ENCODE peak calls at places on chromosome 17, in eight cellular contexts. L, G, X, S, K, W, Y and O are unnamed samples.

GRCh38 chr17:61128671-61129115 is 270.9 kb upstream of the TBX2 start:
- DNase-seq in L (peak), G (no peak), X (no peak), S (no peak), K (no peak), W (no peak), Y (no peak), O (peak)

GRCh38 chr17:28737770-28738679 is 5.8 kb upstream of the TRAF4 start:
- DNase-seq in L (no peak), G (no peak), X (no peak), S (no peak), K (no peak), W (no peak), Y (no peak), O (peak)

GRCh38 chr17:14197582-14197981 is 39.1 kb downstream of the CDRT15 start:
- DNase-seq in L (no peak), G (peak), X (no peak), S (no peak), K (no peak), W (no peak), Y (no peak), O (no peak)

GRCh38 chr17:60269417-60269816 is 119.6 kb downstream of the CA4 start:
- DNase-seq in L (no peak), G (no peak), X (no peak), S (no peak), K (no peak), W (no peak), Y (no peak), O (no peak)

GRCh38 chr17:27807567-27808470 is 7.5 kb upstream of the NOS2 start:
- DNase-seq in L (no peak), G (peak), X (no peak), S (peak), K (peak), W (peak), Y (peak), O (peak)

GRCh38 chr17:40024901-40025300 is 9.7 kb downstream of the CSF3 start:
- DNase-seq in L (peak), G (no peak), X (no peak), S (no peak), K (no peak), W (no peak), Y (no peak), O (no peak)

GRCh38 chr17:6755281-6755680 is 565 bp upstream of the XAF1 start:
- DNase-seq in L (peak), G (no peak), X (no peak), S (no peak), K (no peak), W (no peak), Y (no peak), O (no peak)

GRCh38 chr17:4295686-4296085 is 31.9 kb upstream of the ANKFY1 start:
- DNase-seq in L (no peak), G (no peak), X (no peak), S (no peak), K (no peak), W (no peak), Y (no peak), O (no peak)

GRCh38 chr17:4161560-4162221 is 18.7 kb downstream of the CYB5D2 start:
- DNase-seq in L (no peak), G (no peak), X (peak), S (no peak), K (no peak), W (no peak), Y (no peak), O (peak)

GRCh38 chr17:77848257-77848656 is 110.2 kb upstream of the TNRC6C start:
- DNase-seq in L (no peak), G (no peak), X (no peak), S (no peak), K (no peak), W (no peak), Y (no peak), O (no peak)